ENCODE peak calls at places on chromosomes 11 and 22, in five cellular contexts. L is pancreas, Y is heart right ventricle, G is OCI-LY7, A is tibial artery. K is an unnamed sample.

GRCh38 chr11:443542-444199 is 1.9 kb upstream of the ANO9 start:
- DNase-seq in L (peak; percentile 59), Y (no peak), G (no peak), A (no peak), K (no peak)

GRCh38 chr11:124798991-124799383 is 1.2 kb downstream of the MSANTD2 start:
- DNase-seq in L (no peak), Y (no peak), G (peak; percentile 35), A (no peak), K (no peak)

GRCh38 chr11:128428876-128429416 is 158.4 kb downstream of the ETS1 start:
- DNase-seq in L (no peak), Y (no peak), G (no peak), A (no peak), K (no peak)

GRCh38 chr11:45930031-45930794 is 7.8 kb downstream of the LARGE2 start:
- DNase-seq in L (peak; percentile 87), Y (peak; percentile 58), G (peak; percentile 96), A (peak; percentile 67), K (no peak)

GRCh38 chr11:61775606-61776554 is 16.5 kb downstream of the TMEM258 start:
- DNase-seq in L (peak; percentile 75), Y (no peak), G (no peak), A (no peak), K (no peak)

GRCh38 chr22:37904572-37905533 is 1.2 kb upstream of the MICALL1 start:
- DNase-seq in L (no peak), Y (no peak), G (no peak), A (peak; percentile 80), K (peak; percentile 82)

GRCh38 chr11:3905080-3905953 is 49.9 kb downstream of the STIM1 start:
- DNase-seq in L (no peak), Y (no peak), G (no peak), A (no peak), K (no peak)

GRCh38 chr11:44286268-44286880 is 23.6 kb downstream of the ALX4 start:
- DNase-seq in L (no peak), Y (peak; percentile 56), G (peak; percentile 57), A (no peak), K (no peak)

GRCh38 chr11:69930081-69931059 is 111.2 kb upstream of the FGF3 start:
- DNase-seq in L (peak; percentile 48), Y (no peak), G (no peak), A (peak; percentile 40), K (no peak)

GRCh38 chr11:75565221-75565814 is 3.3 kb downstream of the SERPINH1 start:
- DNase-seq in L (no peak), Y (peak; percentile 60), G (no peak), A (peak; percentile 79), K (no peak)

GRCh38 chr11:71086687-71087258 is 165.6 kb downstream of the SHANK2 start:
- DNase-seq in L (no peak), Y (no peak), G (peak; percentile 56), A (no peak), K (no peak)

GRCh38 chr11:77147668-77148321 is 19.7 kb downstream of the MYO7A start:
- DNase-seq in L (peak; percentile 60), Y (no peak), G (no peak), A (no peak), K (no peak)

GRCh38 chr11:47714554-47715081 is 551 bp downstream of the AGBL2 start:
- DNase-seq in L (no peak), Y (no peak), G (no peak), A (peak; percentile 67), K (no peak)

GRCh38 chr11:818396-819128 is at the start of gene PNPLA2:
- DNase-seq in L (peak; percentile 69), Y (no peak), G (no peak), A (no peak), K (no peak)

GRCh38 chr11:122491486-122491885 is 164.0 kb upstream of the UBASH3B start:
- DNase-seq in L (no peak), Y (no peak), G (no peak), A (no peak), K (peak; percentile 12)

GRCh38 chr11:62140302-62141110 is 16.7 kb downstream of the INCENP start:
- DNase-seq in L (no peak), Y (no peak), G (no peak), A (peak; percentile 65), K (peak; percentile 31)

GRCh38 chr22:49015993-49016908 is 811.4 kb downstream of the BRD1 start:
- DNase-seq in L (no peak), Y (peak; percentile 35), G (no peak), A (peak; percentile 70), K (peak; percentile 28)

GRCh38 chr11:1869427-1870325 is 16.8 kb downstream of the LSP1 start:
- DNase-seq in L (peak; percentile 70), Y (peak; percentile 31), G (no peak), A (no peak), K (no peak)

GRCh38 chr22:36461665-36462474 is 19.6 kb downstream of the TXN2 start:
- DNase-seq in L (no peak), Y (no peak), G (no peak), A (peak; percentile 88), K (no peak)

GRCh38 chr11:103662880-103663279 is 373.6 kb upstream of the DDI1 start:
- DNase-seq in L (no peak), Y (no peak), G (peak; percentile 7), A (no peak), K (no peak)

GRCh38 chr11:58900479-58901420 is 38.5 kb upstream of the GLYATL1 start:
- DNase-seq in L (peak; percentile 89), Y (peak; percentile 64), G (peak; percentile 30), A (no peak), K (peak; percentile 64)

GRCh38 chr11:123452799-123453198 is 22.7 kb downstream of the GRAMD1B start:
- DNase-seq in L (no peak), Y (no peak), G (no peak), A (no peak), K (no peak)

GRCh38 chr11:66184728-66185127 is 83.7 kb upstream of the RAB1B start:
- DNase-seq in L (no peak), Y (no peak), G (no peak), A (no peak), K (no peak)

GRCh38 chr11:114290503-114291239 is 5.5 kb upstream of the NNMT start:
- DNase-seq in L (no peak), Y (no peak), G (no peak), A (no peak), K (no peak)

GRCh38 chr11:116665523-116665922 is 107.3 kb downstream of the BUD13 start:
- DNase-seq in L (no peak), Y (no peak), G (no peak), A (no peak), K (no peak)

GRCh38 chr22:17064498-17065100 is 20.2 kb upstream of the IL17RA start:
- DNase-seq in L (no peak), Y (no peak), G (no peak), A (no peak), K (no peak)
- H3K27ac ChIP-seq in L (no peak overlapping the region), Y (no peak overlapping the region), G (no peak overlapping the region), A (no peak overlapping the region), K (no peak overlapping the region)

DNA sequence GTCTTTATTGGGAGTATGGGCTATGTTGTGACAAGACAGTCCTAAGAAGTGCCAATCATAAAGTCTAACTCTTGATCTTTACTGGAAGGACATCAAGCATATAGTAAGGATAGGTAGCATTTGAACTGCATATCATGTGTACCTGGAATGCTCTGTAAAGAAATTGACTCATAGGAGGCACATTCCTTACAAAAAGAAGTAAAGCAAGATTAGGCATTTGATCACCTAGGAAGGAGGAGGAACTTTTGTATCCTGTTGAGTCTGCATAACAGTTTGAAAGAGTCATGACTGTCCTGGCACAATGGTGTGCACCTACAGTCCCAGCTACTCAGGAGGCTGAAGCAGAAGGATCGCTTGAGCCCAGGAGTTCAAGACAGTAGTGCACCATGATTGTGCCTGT is 42.2 kb upstream of the DNAJB7 start:
- DNase-seq in L (no peak), Y (no peak), G (no peak), A (no peak), K (no peak)
- H3K4me3 ChIP-seq in L (no peak overlapping the region), Y (no peak overlapping the region), G (no peak overlapping the region), A (no peak overlapping the region), K (no peak overlapping the region)

GRCh38 chr11:43282607-43283440 is 29.0 kb upstream of the API5 start:
- DNase-seq in L (no peak), Y (peak; percentile 43), G (peak; percentile 53), A (no peak), K (peak; percentile 63)
- TF ChIP-seq CTCF in L (peak; percentile 64), Y (peak; percentile 92), G (peak; percentile 99), A (peak; percentile 55), K (peak; percentile 85)

GRCh38 chr11:119015054-119015611 is 3.0 kb downstream of the RPS25 start:
- DNase-seq in L (peak; percentile 30), Y (no peak), G (no peak), A (no peak), K (no peak)
- H3K27ac ChIP-seq in L (no peak overlapping the region), Y (no peak overlapping the region), G (no peak overlapping the region), A (no peak overlapping the region), K (no peak overlapping the region)

GRCh38 chr11:130181295-130182272 is 22.0 kb downstream of the ST14 start:
- DNase-seq in L (no peak), Y (no peak), G (peak; percentile 98), A (no peak), K (no peak)
- H3K4me3 ChIP-seq in L (no peak overlapping the region), Y (no peak overlapping the region), G (peak overlapping the region; percentile 64), A (no peak overlapping the region), K (no peak overlapping the region)

GRCh38 chr11:115423728-115424459 is 80.3 kb downstream of the CADM1 start:
- DNase-seq in L (no peak), Y (no peak), G (no peak), A (no peak), K (no peak)
- TF ChIP-seq CTCF in L (no peak), Y (no peak), G (no peak), A (no peak), K (no peak)

GRCh38 chr11:68381716-68382115 is 69.3 kb downstream of the LRP5 start:
- DNase-seq in L (peak; percentile 69), Y (no peak), G (no peak), A (peak; percentile 86), K (no peak)
- H3K27ac ChIP-seq in L (no peak overlapping the region), Y (peak overlapping the region; percentile 91), G (no peak overlapping the region), A (peak overlapping the region; percentile 94), K (peak overlapping the region; percentile 19)

GRCh38 chr11:126602349-126602940 is 247.0 kb downstream of the ST3GAL4 start:
- DNase-seq in L (no peak), Y (no peak), G (no peak), A (peak; percentile 29), K (no peak)

GRCh38 chr11:126602993-126603392 is 247.5 kb downstream of the ST3GAL4 start:
- DNase-seq in L (no peak), Y (no peak), G (no peak), A (no peak), K (no peak)

GRCh38 chr11:126601550-126602215 is 246.2 kb downstream of the ST3GAL4 start:
- DNase-seq in L (no peak), Y (no peak), G (no peak), A (no peak), K (no peak)

GRCh38 chr11:126604461-126604860 is 249.0 kb downstream of the ST3GAL4 start:
- DNase-seq in L (no peak), Y (no peak), G (no peak), A (no peak), K (no peak)

GRCh38 chr11:126603486-126603885 is 248.0 kb downstream of the ST3GAL4 start:
- DNase-seq in L (no peak), Y (no peak), G (peak; percentile 49), A (no peak), K (no peak)
- H3K4me3 ChIP-seq in L (no peak overlapping the region), Y (no peak overlapping the region), G (no peak overlapping the region), A (no peak overlapping the region), K (no peak overlapping the region)